ENCODE peak calls at places on chromosomes 11 and 22, in ten cellular contexts. V, W, O, L, G, U, Q, I, C and J are unnamed samples.

GRCh38 chr11:129856036-129856435 is 39.3 kb downstream of the NFRKB start:
- DNase-seq in O (no peak), I (no peak), V (no peak), W (no peak), G (no peak), Q (no peak), U (no peak), C (no peak), L (no peak), J (no peak)

GRCh38 chr22:43207386-43207785 is 20.5 kb upstream of the TTLL12 start:
- DNase-seq in L (no peak), W (no peak), C (no peak), Q (peak), O (no peak), I (no peak), G (no peak), U (no peak), V (no peak), J (no peak)

GRCh38 chr11:95788921-95789505 is 569 bp downstream of the FAM76B start:
- DNase-seq in O (peak), U (peak), V (peak), Q (no peak), G (no peak), W (peak), C (peak), L (peak), I (peak), J (no peak)

GRCh38 chr22:16601437-16602223 is 9.0 kb upstream of the CCT8L2 start:
- DNase-seq in G (no peak), V (peak), W (no peak), L (no peak), O (no peak), Q (peak), C (peak), I (peak), U (no peak), J (no peak)

GRCh38 chr22:50150161-50151129 is 20.1 kb upstream of the PANX2 start:
- DNase-seq in C (no peak), L (no peak), G (no peak), O (no peak), U (no peak), I (no peak), Q (no peak), W (no peak), V (no peak), J (no peak)

GRCh38 chr22:19855504-19856409 is 1.1 kb upstream of the GNB1L start:
- DNase-seq in Q (peak), O (no peak), W (no peak), L (peak), I (peak), V (no peak), U (no peak), C (peak), G (no peak), J (no peak)

GRCh38 chr11:76622481-76623094 is 48.0 kb downstream of the LRRC32 start:
- DNase-seq in W (no peak), U (no peak), G (no peak), Q (no peak), O (no peak), I (no peak), L (no peak), C (no peak), V (no peak), J (no peak)

GRCh38 chr11:134283461-134284230 is 7.5 kb downstream of the GLB1L3 start:
- DNase-seq in U (no peak), G (no peak), L (no peak), V (no peak), C (no peak), W (no peak), O (no peak), I (no peak), Q (no peak), J (no peak)

GRCh38 chr11:2300936-2301630 is 635 bp downstream of the C11orf21 start:
- DNase-seq in O (no peak), C (peak), Q (no peak), G (peak), I (no peak), L (no peak), U (no peak), V (no peak), W (no peak), J (no peak)

DNA sequence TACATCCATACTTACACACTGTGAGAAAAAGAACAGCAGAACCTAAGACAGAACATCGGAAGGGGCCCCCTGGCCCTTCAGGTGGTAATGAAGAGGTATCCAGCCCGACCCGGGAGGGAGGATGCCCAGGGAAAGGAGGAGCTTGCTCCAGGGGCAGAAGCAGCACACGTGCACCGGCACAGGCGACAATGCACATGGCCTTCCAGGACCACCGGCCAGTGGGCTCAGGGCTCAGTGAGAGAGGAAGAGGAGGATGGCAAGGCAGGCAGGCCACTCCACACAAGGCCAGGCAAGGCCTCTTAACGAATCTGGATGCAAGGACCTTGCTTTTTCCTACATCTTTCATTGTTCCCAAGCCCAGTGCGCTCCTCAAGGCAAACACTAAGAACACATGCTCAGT is 52.6 kb downstream of the MICAL3 start:
- DNase-seq in L (no peak), G (no peak), W (no peak), Q (no peak), O (no peak), U (no peak), V (no peak), I (no peak), C (no peak), J (no peak)
- TF ChIP-seq CTCF in L (no peak), G (no peak), W (no peak), Q (no peak), O (no peak), U (no peak), V (no peak), I (no peak), C (no peak), J (no peak)

GRCh38 chr11:70834984-70835560 is 417.3 kb downstream of the SHANK2 start:
- DNase-seq in L (no peak), I (no peak), G (no peak), V (no peak), O (no peak), W (no peak), Q (no peak), U (no peak), C (no peak), J (no peak)
- TF ChIP-seq CTCF in L (no peak), I (no peak), G (no peak), V (no peak), O (no peak), W (no peak), Q (no peak), U (no peak), C (no peak), J (no peak)

DNA sequence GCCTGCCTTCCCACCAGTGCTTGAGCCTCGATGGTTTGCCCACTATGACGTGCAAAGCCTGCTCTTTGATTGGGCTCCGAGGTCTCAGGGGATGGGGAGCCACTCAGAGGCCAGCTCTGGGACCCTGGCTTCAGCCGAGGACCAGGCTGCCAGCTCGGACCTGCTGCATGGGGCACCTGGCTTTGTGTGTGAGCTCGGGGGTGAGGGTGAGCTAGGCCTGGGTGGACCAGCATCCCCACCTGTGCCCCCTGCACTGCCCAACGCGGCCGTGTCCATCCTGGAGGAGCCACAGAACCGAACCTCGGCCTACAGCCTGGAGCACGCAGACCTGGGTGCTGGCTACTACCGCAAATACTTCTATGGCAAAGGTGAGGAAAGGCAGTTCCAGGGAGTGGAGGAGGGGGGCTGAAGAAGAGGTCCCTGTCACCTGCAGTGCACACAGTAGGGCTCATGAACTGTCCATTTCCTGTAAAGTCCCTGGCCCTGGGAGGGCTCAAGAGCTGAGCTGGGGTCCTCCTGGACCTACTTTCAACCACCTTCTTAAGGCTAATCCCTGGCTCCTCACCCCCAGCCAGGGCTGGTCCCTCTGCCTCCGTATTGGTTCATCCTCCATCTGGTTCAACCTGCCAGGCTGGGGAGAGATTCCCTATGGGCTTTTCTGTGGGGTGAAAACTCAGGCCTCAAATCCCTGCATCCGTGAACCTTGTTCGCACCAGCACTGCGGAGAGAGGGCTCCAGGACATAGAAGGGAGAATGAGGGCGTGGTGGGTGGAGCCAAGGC is 3.5 kb downstream of the SIPA1 start:
- DNase-seq in C (no peak), W (no peak), G (no peak), U (no peak), I (no peak), L (no peak), V (no peak), O (no peak), Q (no peak), J (no peak)
- TF ChIP-seq CTCF in C (no peak), W (no peak), G (no peak), U (no peak), I (no peak), L (no peak), V (no peak), O (no peak), Q (no peak), J (no peak)

GRCh38 chr22:48250937-48251530 is 1488.6 kb downstream of the TBC1D22A start:
- DNase-seq in V (no peak), W (no peak), C (no peak), U (no peak), O (no peak), L (no peak), I (no peak), G (no peak), Q (no peak), J (no peak)

GRCh38 chr22:48249721-48250268 is 1487.3 kb downstream of the TBC1D22A start:
- DNase-seq in I (no peak), U (no peak), W (no peak), O (no peak), C (no peak), G (no peak), V (no peak), Q (no peak), L (no peak), J (no peak)

GRCh38 chr22:48250286-48250895 is 1487.9 kb downstream of the TBC1D22A start:
- DNase-seq in V (no peak), O (no peak), G (no peak), I (no peak), W (no peak), C (no peak), Q (no peak), L (no peak), U (no peak), J (no peak)

GRCh38 chr22:48247829-48248228 is 1485.4 kb downstream of the TBC1D22A start:
- DNase-seq in C (no peak), V (no peak), G (no peak), L (no peak), U (no peak), I (no peak), W (no peak), O (no peak), Q (no peak), J (no peak)

GRCh38 chr22:48248901-48249455 is 1486.5 kb downstream of the TBC1D22A start:
- DNase-seq in O (no peak), C (no peak), U (no peak), Q (no peak), L (no peak), W (no peak), G (no peak), V (no peak), I (no peak), J (no peak)
- TF ChIP-seq CTCF in O (no peak), C (no peak), U (no peak), Q (no peak), L (no peak), W (no peak), G (no peak), V (no peak), I (no peak), J (no peak)

DNA sequence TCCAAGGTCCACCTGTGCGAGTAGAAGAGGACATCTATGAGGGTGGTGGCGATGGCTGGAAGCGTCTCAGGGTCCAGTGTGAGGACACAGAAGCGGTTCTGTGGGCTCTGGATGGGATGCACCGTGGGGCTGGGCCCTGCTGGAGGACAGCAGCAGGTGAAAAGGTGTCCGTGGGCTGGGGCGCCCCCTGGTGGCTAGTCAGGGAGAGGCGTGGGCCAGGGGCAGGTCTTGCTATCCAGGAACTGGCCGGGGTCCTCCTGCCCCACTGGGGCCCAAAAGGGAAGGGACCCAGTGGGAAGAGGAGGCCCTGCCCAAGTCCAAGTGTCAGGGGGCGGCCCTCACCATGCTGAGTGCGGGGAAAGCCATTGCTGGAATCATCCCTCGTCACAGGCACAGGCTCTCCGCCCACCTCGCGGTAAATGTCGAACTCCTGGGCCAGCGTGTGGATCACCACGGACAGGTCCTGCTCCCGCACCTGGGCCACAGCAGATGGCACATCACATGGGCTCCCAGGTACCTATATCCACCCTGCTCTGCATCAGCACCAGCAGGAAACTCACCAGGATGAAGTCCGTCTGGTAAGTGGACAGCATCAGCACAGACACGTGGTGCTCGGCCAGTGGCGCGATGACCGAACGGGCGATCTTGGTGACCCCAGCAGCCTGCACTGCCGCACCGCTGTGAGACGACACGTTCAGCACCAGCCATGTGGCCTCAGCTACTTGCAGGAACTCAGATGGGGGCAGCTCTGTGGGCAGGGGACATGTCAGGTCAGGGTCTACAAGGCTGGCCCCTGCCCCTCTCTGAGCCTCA is 2.3 kb downstream of the CASTOR1 start:
- DNase-seq in L (peak), I (peak), C (peak), W (no peak), G (peak), O (peak), Q (peak), U (no peak), V (peak), J (peak)
- TF ChIP-seq CTCF in L (peak), I (peak), C (peak), W (peak), G (peak), O (peak), Q (peak), U (peak), V (peak), J (peak)